ENCODE peak calls at places on chromosome 17, in nine cellular contexts. One of them, this sample, is unnamed.
A peak's percentile ranks its signal among the peaks of the same experiment; 100 is the strongest.

GRCh38 chr17:28053044-28053670 is 10.7 kb downstream of the NLK start:
- DNase-seq in fibroblast of pulmonary artery: no peak
- DNase-seq in cardiac fibroblast: no peak
- DNase-seq in fibroblast of lung: no peak
- DNase-seq in cardiac muscle cell: no peak
- DNase-seq in thoracic aorta: no peak
- DNase-seq in stomach: no peak
- DNase-seq in body of pancreas: no peak
- DNase-seq in lung: no peak
- DNase-seq in this sample: no peak

GRCh38 chr17:49337900-49338299 is 24.1 kb downstream of the ZNF652 start:
- DNase-seq in lung: no peak
- DNase-seq in thoracic aorta: no peak
- DNase-seq in body of pancreas: no peak
- DNase-seq in stomach: no peak
- DNase-seq in cardiac muscle cell: no peak
- DNase-seq in cardiac fibroblast: peak; percentile 75
- DNase-seq in fibroblast of lung: no peak
- DNase-seq in fibroblast of pulmonary artery: peak; percentile 77
- DNase-seq in this sample: no peak

GRCh38 chr17:36856921-36857381 is 80.3 kb upstream of the LHX1 start:
- DNase-seq in fibroblast of pulmonary artery: no peak
- DNase-seq in lung: no peak
- DNase-seq in body of pancreas: no peak
- DNase-seq in fibroblast of lung: no peak
- DNase-seq in thoracic aorta: no peak
- DNase-seq in cardiac muscle cell: no peak
- DNase-seq in stomach: no peak
- DNase-seq in cardiac fibroblast: no peak
- DNase-seq in this sample: no peak

GRCh38 chr17:44602390-44602789 is 45.1 kb downstream of the FZD2 start:
- DNase-seq in cardiac muscle cell: no peak
- DNase-seq in body of pancreas: peak; percentile 70
- DNase-seq in thoracic aorta: no peak
- DNase-seq in cardiac fibroblast: no peak
- DNase-seq in fibroblast of pulmonary artery: no peak
- DNase-seq in lung: no peak
- DNase-seq in stomach: peak; percentile 41
- DNase-seq in fibroblast of lung: no peak
- DNase-seq in this sample: no peak

GRCh38 chr17:36880506-36880905 is 56.8 kb upstream of the LHX1 start:
- DNase-seq in stomach: no peak
- DNase-seq in cardiac muscle cell: no peak
- DNase-seq in thoracic aorta: no peak
- DNase-seq in cardiac fibroblast: no peak
- DNase-seq in fibroblast of pulmonary artery: no peak
- DNase-seq in lung: no peak
- DNase-seq in fibroblast of lung: no peak
- DNase-seq in body of pancreas: no peak
- DNase-seq in this sample: no peak

GRCh38 chr17:80726558-80727408 is 182.1 kb downstream of the RPTOR start:
- DNase-seq in cardiac muscle cell: no peak
- DNase-seq in lung: no peak
- DNase-seq in fibroblast of pulmonary artery: no peak
- DNase-seq in thoracic aorta: no peak
- DNase-seq in stomach: no peak
- DNase-seq in body of pancreas: no peak
- DNase-seq in fibroblast of lung: no peak
- DNase-seq in cardiac fibroblast: no peak
- DNase-seq in this sample: no peak

GRCh38 chr17:18379246-18380146 is 1.9 kb downstream of the EVPLL start:
- DNase-seq in fibroblast of pulmonary artery: no peak
- DNase-seq in stomach: no peak
- DNase-seq in thoracic aorta: no peak
- DNase-seq in cardiac fibroblast: no peak
- DNase-seq in fibroblast of lung: no peak
- DNase-seq in cardiac muscle cell: no peak
- DNase-seq in lung: no peak
- DNase-seq in body of pancreas: no peak
- DNase-seq in this sample: no peak

GRCh38 chr17:57370051-57370581 is 113.8 kb downstream of the MSI2 start:
- DNase-seq in cardiac muscle cell: no peak
- DNase-seq in lung: no peak
- DNase-seq in body of pancreas: no peak
- DNase-seq in fibroblast of lung: peak; percentile 90
- DNase-seq in cardiac fibroblast: peak; percentile 81
- DNase-seq in stomach: no peak
- DNase-seq in thoracic aorta: no peak
- DNase-seq in fibroblast of pulmonary artery: peak; percentile 92
- DNase-seq in this sample: no peak

GRCh38 chr17:37607637-37608368 is 1.4 kb downstream of the SYNRG start:
- DNase-seq in fibroblast of lung: no peak
- DNase-seq in body of pancreas: peak; percentile 10
- DNase-seq in thoracic aorta: no peak
- DNase-seq in cardiac muscle cell: no peak
- DNase-seq in cardiac fibroblast: no peak
- DNase-seq in lung: no peak
- DNase-seq in fibroblast of pulmonary artery: no peak
- DNase-seq in stomach: no peak
- DNase-seq in this sample: peak; percentile 22

GRCh38 chr17:50364715-50365114 is 8.3 kb downstream of the MRPL27 start:
- DNase-seq in stomach: no peak
- DNase-seq in body of pancreas: no peak
- DNase-seq in fibroblast of pulmonary artery: peak; percentile 41
- DNase-seq in cardiac fibroblast: no peak
- DNase-seq in thoracic aorta: no peak
- DNase-seq in fibroblast of lung: no peak
- DNase-seq in lung: no peak
- DNase-seq in cardiac muscle cell: no peak
- DNase-seq in this sample: no peak
- TF ChIP-seq CTCF in stomach: no peak
- TF ChIP-seq CTCF in body of pancreas: no peak
- TF ChIP-seq CTCF in fibroblast of pulmonary artery: no peak
- TF ChIP-seq CTCF in cardiac fibroblast: peak; percentile 4
- TF ChIP-seq CTCF in thoracic aorta: no peak
- TF ChIP-seq CTCF in fibroblast of lung: no peak
- TF ChIP-seq CTCF in lung: no peak
- TF ChIP-seq CTCF in cardiac muscle cell: no peak
- TF ChIP-seq CTCF in this sample: no peak

GRCh38 chr17:82450357-82451106 is at the start of gene CYBC1:
- DNase-seq in cardiac fibroblast: peak; percentile 94
- DNase-seq in lung: peak; percentile 92
- DNase-seq in body of pancreas: peak; percentile 94
- DNase-seq in fibroblast of pulmonary artery: peak; percentile 95
- DNase-seq in thoracic aorta: peak; percentile 56
- DNase-seq in stomach: peak; percentile 96
- DNase-seq in cardiac muscle cell: peak; percentile 96
- DNase-seq in fibroblast of lung: peak; percentile 94
- DNase-seq in this sample: peak; percentile 96
- TF ChIP-seq CTCF in cardiac fibroblast: no peak
- TF ChIP-seq CTCF in lung: no peak
- TF ChIP-seq CTCF in body of pancreas: no peak
- TF ChIP-seq CTCF in fibroblast of pulmonary artery: no peak
- TF ChIP-seq CTCF in thoracic aorta: no peak
- TF ChIP-seq CTCF in stomach: no peak
- TF ChIP-seq CTCF in cardiac muscle cell: no peak
- TF ChIP-seq CTCF in fibroblast of lung: no peak
- TF ChIP-seq CTCF in this sample: no peak

GRCh38 chr17:58533616-58534188 is 19.3 kb upstream of the MTMR4 start:
- DNase-seq in fibroblast of pulmonary artery: no peak
- DNase-seq in cardiac muscle cell: no peak
- DNase-seq in thoracic aorta: no peak
- DNase-seq in stomach: no peak
- DNase-seq in cardiac fibroblast: no peak
- DNase-seq in body of pancreas: no peak
- DNase-seq in lung: no peak
- DNase-seq in fibroblast of lung: no peak
- DNase-seq in this sample: no peak

GRCh38 chr17:58532555-58532951 is 18.1 kb upstream of the MTMR4 start:
- DNase-seq in fibroblast of pulmonary artery: no peak
- DNase-seq in stomach: no peak
- DNase-seq in cardiac muscle cell: no peak
- DNase-seq in lung: no peak
- DNase-seq in cardiac fibroblast: no peak
- DNase-seq in fibroblast of lung: no peak
- DNase-seq in thoracic aorta: no peak
- DNase-seq in body of pancreas: no peak
- DNase-seq in this sample: no peak

GRCh38 chr17:58535431-58535830 is 21.0 kb upstream of the MTMR4 start:
- DNase-seq in cardiac fibroblast: peak; percentile 69
- DNase-seq in body of pancreas: no peak
- DNase-seq in lung: no peak
- DNase-seq in cardiac muscle cell: no peak
- DNase-seq in thoracic aorta: no peak
- DNase-seq in fibroblast of pulmonary artery: peak; percentile 35
- DNase-seq in stomach: no peak
- DNase-seq in fibroblast of lung: peak; percentile 61
- DNase-seq in this sample: no peak

GRCh38 chr17:58534901-58535421 is 20.5 kb upstream of the MTMR4 start:
- DNase-seq in body of pancreas: no peak
- DNase-seq in stomach: no peak
- DNase-seq in fibroblast of lung: peak; percentile 51
- DNase-seq in thoracic aorta: no peak
- DNase-seq in lung: no peak
- DNase-seq in cardiac fibroblast: peak; percentile 79
- DNase-seq in fibroblast of pulmonary artery: peak; percentile 55
- DNase-seq in cardiac muscle cell: no peak
- DNase-seq in this sample: no peak

GRCh38 chr17:58534331-58534730 is 19.9 kb upstream of the MTMR4 start:
- DNase-seq in cardiac muscle cell: no peak
- DNase-seq in stomach: no peak
- DNase-seq in thoracic aorta: no peak
- DNase-seq in lung: no peak
- DNase-seq in fibroblast of lung: no peak
- DNase-seq in body of pancreas: no peak
- DNase-seq in fibroblast of pulmonary artery: no peak
- DNase-seq in cardiac fibroblast: no peak
- DNase-seq in this sample: no peak
- TF ChIP-seq CTCF in cardiac muscle cell: no peak
- TF ChIP-seq CTCF in stomach: no peak
- TF ChIP-seq CTCF in thoracic aorta: no peak
- TF ChIP-seq CTCF in lung: no peak
- TF ChIP-seq CTCF in fibroblast of lung: no peak
- TF ChIP-seq CTCF in body of pancreas: no peak
- TF ChIP-seq CTCF in fibroblast of pulmonary artery: no peak
- TF ChIP-seq CTCF in cardiac fibroblast: no peak
- TF ChIP-seq CTCF in this sample: no peak

DNA sequence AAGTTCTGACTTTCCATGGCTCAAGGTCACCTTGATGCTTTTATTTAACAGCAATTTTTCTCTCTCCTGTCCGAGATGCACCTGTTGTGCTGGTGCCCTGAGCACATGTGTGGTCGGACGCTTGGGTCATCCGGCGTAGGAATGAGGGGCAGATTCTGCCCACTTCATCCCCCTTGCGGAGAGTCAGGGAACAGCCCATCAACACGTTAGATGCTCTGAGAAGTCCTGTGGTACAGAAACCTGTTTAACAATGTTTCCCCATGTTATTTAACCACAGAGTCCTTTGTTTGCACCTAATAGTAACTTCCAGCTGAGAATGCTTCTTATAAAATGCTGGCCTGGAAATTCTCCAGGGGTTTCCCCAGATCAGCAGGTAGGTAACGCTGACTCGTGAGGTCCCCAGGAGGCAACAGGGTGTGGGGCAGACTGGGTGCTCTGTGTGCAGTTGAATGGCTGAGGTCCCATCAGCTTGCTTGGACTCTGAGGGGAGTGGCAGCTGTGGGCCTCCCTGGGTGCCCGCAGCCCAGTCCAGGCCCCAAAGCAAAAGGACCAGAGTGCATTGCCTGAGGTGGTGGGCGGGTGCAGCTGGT is 17.8 kb downstream of the DOC2B start:
- DNase-seq in cardiac fibroblast: no peak
- DNase-seq in fibroblast of pulmonary artery: no peak
- DNase-seq in stomach: no peak
- DNase-seq in body of pancreas: no peak
- DNase-seq in lung: no peak
- DNase-seq in thoracic aorta: no peak
- DNase-seq in fibroblast of lung: no peak
- DNase-seq in cardiac muscle cell: no peak
- DNase-seq in this sample: no peak
- TF ChIP-seq CTCF in cardiac fibroblast: no peak
- TF ChIP-seq CTCF in fibroblast of pulmonary artery: no peak
- TF ChIP-seq CTCF in stomach: no peak
- TF ChIP-seq CTCF in body of pancreas: no peak
- TF ChIP-seq CTCF in lung: no peak
- TF ChIP-seq CTCF in thoracic aorta: no peak
- TF ChIP-seq CTCF in fibroblast of lung: no peak
- TF ChIP-seq CTCF in cardiac muscle cell: peak; percentile 15
- TF ChIP-seq CTCF in this sample: no peak

DNA sequence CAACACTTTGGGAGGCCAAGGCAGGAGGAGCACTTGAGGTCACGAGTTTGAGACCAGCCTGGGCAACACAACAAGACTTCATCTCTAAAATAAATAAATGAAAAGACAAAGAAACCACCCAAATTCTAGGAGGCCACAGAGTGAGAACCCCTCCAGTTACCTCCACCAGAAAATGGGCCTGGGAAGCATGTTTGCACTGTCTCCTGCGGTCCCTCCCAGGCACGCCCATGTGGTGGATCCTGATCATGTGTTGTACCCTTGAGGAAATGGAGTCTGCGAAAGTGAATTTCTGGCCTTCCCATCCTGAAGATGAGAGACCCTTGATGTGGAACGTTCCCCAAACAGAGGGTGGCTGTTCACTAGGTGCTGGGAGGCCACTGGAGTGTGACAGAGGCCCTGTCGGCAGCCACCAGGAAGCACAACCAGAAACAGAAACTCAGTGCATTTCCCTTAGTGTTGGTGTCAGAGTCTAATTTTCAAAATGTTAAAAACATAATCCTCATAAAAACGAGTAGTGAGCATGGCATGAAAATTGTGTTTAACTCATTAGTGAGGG is 19.2 kb upstream of the USP22 start:
- DNase-seq in body of pancreas: no peak
- DNase-seq in cardiac muscle cell: no peak
- DNase-seq in lung: no peak
- DNase-seq in fibroblast of pulmonary artery: no peak
- DNase-seq in fibroblast of lung: no peak
- DNase-seq in stomach: no peak
- DNase-seq in thoracic aorta: no peak
- DNase-seq in cardiac fibroblast: no peak
- DNase-seq in this sample: no peak
- TF ChIP-seq CTCF in body of pancreas: no peak
- TF ChIP-seq CTCF in cardiac muscle cell: no peak
- TF ChIP-seq CTCF in lung: no peak
- TF ChIP-seq CTCF in fibroblast of pulmonary artery: no peak
- TF ChIP-seq CTCF in fibroblast of lung: no peak
- TF ChIP-seq CTCF in stomach: no peak
- TF ChIP-seq CTCF in thoracic aorta: no peak
- TF ChIP-seq CTCF in cardiac fibroblast: no peak
- TF ChIP-seq CTCF in this sample: no peak